ENCODE peak calls at places on chromosomes 13 and 19, in six cellular contexts. N is mesendoderm, H is H1, B is adrenal gland, M is prostate gland, R is GM23248. K is an unnamed sample. For H3K4me1, the result is how much of the 10 kb centered on the place peaks cover.

GRCh38 chr13:22077205-22077683 is 406.4 kb downstream of the FGF9 start:
- DNase-seq in N (no peak), H (no peak), B (no peak), M (no peak), R (no peak), K (no peak)

GRCh38 chr13:51502206-51502651 is 49.4 kb upstream of the INTS6 start:
- DNase-seq in N (no peak), H (no peak), B (no peak), M (no peak), R (peak), K (no peak)

GRCh38 chr19:35030257-35031071 is at the start of gene SCN1B:
- DNase-seq in N (peak), H (no peak), B (peak), M (no peak), R (peak), K (peak)

GRCh38 chr13:36385471-36385870 is 39.3 kb upstream of the SPART start:
- DNase-seq in N (no peak), H (no peak), B (no peak), M (no peak), R (peak), K (no peak)

GRCh38 chr13:48154671-48155070 is 59.8 kb upstream of the MED4 start:
- DNase-seq in N (no peak), H (no peak), B (no peak), M (no peak), R (no peak), K (no peak)

GRCh38 chr19:7860902-7861618 is 13.1 kb downstream of the PRR36 start:
- DNase-seq in N (no peak), H (no peak), B (no peak), M (no peak), R (no peak), K (no peak)

GRCh38 chr13:45162821-45163220 is 38.0 kb downstream of the KCTD4 start:
- DNase-seq in N (no peak), H (no peak), B (no peak), M (no peak), R (peak), K (no peak)

GRCh38 chr13:48750588-48751383 is 97.1 kb downstream of the CYSLTR2 start:
- DNase-seq in N (no peak), H (no peak), B (peak), M (no peak), R (peak), K (no peak)

GRCh38 chr13:109673477-109673876 is 112.9 kb downstream of the IRS2 start:
- DNase-seq in N (no peak), H (no peak), B (no peak), M (no peak), R (no peak), K (no peak)

GRCh38 chr19:15379996-15380647 is 535 bp upstream of the AKAP8 start:
- DNase-seq in N (peak), H (peak), B (peak), M (peak), R (peak), K (no peak)

GRCh38 chr19:33449799-33450198 is 71.8 kb downstream of the PEPD start:
- DNase-seq in N (no peak), H (no peak), B (no peak), M (no peak), R (no peak), K (peak)

GRCh38 chr13:27327633-27328032 is 57.0 kb downstream of the RASL11A start:
- DNase-seq in N (no peak), H (no peak), B (no peak), M (no peak), R (no peak), K (no peak)

GRCh38 chr19:11346104-11346940 is at the start of the genes CCDC159 and TMEM205:
- DNase-seq in N (peak), H (peak), B (peak), M (peak), R (peak), K (peak)

GRCh38 chr13:112814905-112815585 is 125.2 kb downstream of the ATP11A start:
- DNase-seq in N (no peak), H (no peak), B (peak), M (no peak), R (peak), K (no peak)

GRCh38 chr13:91721413-91721812 is 323.0 kb downstream of the GPC5 start:
- DNase-seq in N (no peak), H (no peak), B (no peak), M (no peak), R (no peak), K (no peak)

GRCh38 chr19:51079486-51080110 is 3.1 kb downstream of the KLK14 start:
- DNase-seq in N (no peak), H (no peak), B (no peak), M (no peak), R (no peak), K (no peak)

GRCh38 chr19:5839312-5840017 is at the start of gene FUT6:
- DNase-seq in N (no peak), H (no peak), B (no peak), M (no peak), R (no peak), K (no peak)

GRCh38 chr13:69828527-69828926 is 279.1 kb upstream of the ATXN8OS start:
- DNase-seq in N (peak), H (no peak), B (no peak), M (no peak), R (no peak), K (no peak)

GRCh38 chr13:33213797-33214196 is 71.8 kb downstream of the STARD13 start:
- DNase-seq in N (no peak), H (no peak), B (no peak), M (peak), R (peak), K (no peak)

GRCh38 chr13:33219926-33220325 is 65.6 kb downstream of the STARD13 start:
- DNase-seq in N (no peak), H (no peak), B (no peak), M (no peak), R (no peak), K (no peak)

GRCh38 chr13:33217256-33217655 is 68.3 kb downstream of the STARD13 start:
- DNase-seq in N (no peak), H (no peak), B (no peak), M (no peak), R (no peak), K (no peak)

GRCh38 chr13:33218020-33218419 is 67.5 kb downstream of the STARD13 start:
- DNase-seq in N (peak), H (no peak), B (no peak), M (no peak), R (peak), K (no peak)

DNA sequence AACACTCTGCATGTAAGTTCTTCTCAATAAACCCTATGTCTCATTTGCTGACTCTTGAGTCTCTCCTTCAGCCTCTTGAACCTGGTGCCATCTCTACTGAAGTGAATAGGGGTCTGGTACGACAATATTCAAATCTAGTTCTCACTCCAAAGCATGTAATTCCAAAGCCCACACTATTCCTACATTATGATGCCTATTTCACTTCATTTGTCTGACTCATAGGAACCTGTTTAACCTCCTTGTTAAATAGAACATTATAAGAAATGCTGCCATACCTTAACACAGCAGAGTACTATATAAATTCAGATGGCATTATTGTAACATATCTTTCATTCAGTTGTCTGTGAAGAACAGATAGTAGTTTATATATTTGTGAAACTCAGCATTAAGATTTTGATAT is 67.1 kb downstream of the STARD13 start:
- DNase-seq in N (no peak), H (no peak), B (no peak), M (no peak), R (no peak), K (no peak)
- H3K4me1 ChIP-seq in N (under half), H (under half), B (under half), M (under half), R (under half), K (under half)

GRCh38 chr19:1259206-1259872 is 9.8 kb upstream of the CIRBP start:
- DNase-seq in N (peak), H (no peak), B (peak), M (peak), R (peak), K (no peak)

GRCh38 chr19:1258707-1259205 is 10.4 kb downstream of the MIDN start:
- DNase-seq in N (no peak), H (no peak), B (no peak), M (no peak), R (peak), K (no peak)

GRCh38 chr19:1256646-1257474 is 8.5 kb downstream of the MIDN start:
- DNase-seq in N (no peak), H (no peak), B (no peak), M (no peak), R (peak), K (no peak)

GRCh38 chr19:1258161-1258492 is 9.7 kb downstream of the MIDN start:
- DNase-seq in N (no peak), H (no peak), B (no peak), M (no peak), R (no peak), K (no peak)

DNA sequence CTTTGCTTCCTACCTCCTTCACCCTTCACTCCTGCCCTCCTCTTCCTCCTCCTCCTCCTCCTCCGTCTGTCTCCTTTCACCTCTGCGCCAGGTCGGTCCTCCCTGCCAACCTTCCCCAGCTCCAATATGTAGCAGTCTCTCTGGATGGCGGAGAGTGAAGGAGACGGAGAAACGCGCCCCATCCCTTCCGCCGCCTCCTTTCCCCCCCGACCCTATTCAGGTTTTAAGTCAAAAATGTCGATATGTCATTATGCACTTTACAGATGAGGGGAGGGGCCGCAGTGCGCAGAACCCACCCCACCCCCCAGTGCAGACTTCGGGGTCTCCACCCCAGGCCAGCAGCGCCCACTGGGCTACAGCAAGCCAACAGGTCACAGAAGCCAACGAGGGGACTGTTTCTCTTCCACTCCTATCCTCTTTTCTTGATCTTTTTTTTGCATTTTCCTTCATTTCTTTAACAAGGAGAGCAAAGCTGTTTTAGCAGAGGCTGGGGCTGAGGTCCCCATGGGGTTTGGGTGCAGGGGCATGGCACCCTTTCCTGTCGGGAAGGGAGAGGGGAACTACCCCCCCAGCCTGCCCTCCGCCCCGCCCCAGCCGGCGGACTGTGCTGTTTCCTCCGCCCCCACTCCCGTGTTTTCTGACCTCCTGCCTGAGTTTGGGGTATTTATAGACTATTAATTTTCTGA is 9.2 kb downstream of the MIDN start:
- DNase-seq in N (no peak), H (no peak), B (no peak), M (no peak), R (peak), K (no peak)
- H3K4me1 ChIP-seq in N (under half), H (under half), B (half or more), M (half or more), R (half or more), K (under half)

DNA sequence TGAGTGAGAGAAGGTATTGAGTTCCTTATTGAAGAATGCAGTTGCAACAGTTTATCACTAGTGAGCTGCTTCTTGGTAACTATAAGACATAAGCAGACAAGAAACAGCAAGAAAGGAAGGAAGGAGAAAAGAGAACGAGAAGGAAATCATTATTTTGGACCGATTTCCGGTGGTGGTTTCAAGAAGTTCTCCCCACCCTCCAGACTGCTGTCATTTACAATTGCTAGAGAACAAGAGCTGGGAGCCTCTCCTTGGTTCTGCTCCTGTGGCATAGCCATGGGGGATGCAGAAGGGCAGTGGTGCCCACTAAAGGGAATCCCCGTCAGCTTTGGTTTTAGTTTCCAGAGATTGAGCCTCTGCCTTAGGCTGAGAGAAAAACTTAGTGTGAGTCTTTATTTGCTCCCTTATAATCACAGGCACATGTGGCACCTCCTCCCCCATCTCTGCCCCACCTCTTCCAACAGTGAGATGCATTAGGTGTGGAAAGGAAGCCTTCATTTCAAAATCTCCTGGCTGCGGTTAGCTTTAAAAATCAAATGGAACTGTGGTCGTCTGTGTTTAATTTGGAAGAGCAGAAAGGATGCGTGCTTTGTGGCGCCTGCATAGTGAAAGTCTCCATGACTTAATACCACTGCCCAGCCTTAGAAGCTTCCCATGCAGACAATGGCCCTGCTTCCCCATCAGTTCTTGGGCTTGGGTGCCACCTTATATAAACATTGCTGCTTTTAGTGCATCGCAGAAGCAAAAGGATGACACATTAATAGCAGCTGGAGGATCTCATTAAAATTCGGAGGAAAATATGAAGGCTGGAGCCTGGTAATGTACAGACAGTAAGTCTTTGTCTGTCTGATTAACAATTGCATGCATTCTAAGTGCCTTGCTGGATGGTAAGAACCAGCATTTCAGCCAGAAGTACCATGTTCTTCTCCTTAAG is 25.0 kb downstream of the LRCH1 start:
- DNase-seq in N (no peak), H (no peak), B (no peak), M (no peak), R (peak), K (no peak)
- H3K4me1 ChIP-seq in N (under half), H (under half), B (under half), M (under half), R (under half), K (under half)

GRCh38 chr19:43763473-43763939 is 8.7 kb upstream of the SMG9 start:
- DNase-seq in N (no peak), H (no peak), B (peak), M (no peak), R (peak), K (peak)
- H3K4me1 ChIP-seq in N (under half), H (under half), B (under half), M (under half), R (half or more), K (under half)

GRCh38 chr13:32243695-32244094 is 71.5 kb downstream of the ZAR1L start:
- DNase-seq in N (no peak), H (no peak), B (no peak), M (no peak), R (no peak), K (no peak)

GRCh38 chr13:32245555-32245954 is 69.6 kb downstream of the ZAR1L start:
- DNase-seq in N (no peak), H (no peak), B (no peak), M (no peak), R (no peak), K (no peak)

GRCh38 chr13:32248789-32249188 is 66.4 kb downstream of the ZAR1L start:
- DNase-seq in N (no peak), H (no peak), B (no peak), M (no peak), R (no peak), K (no peak)

GRCh38 chr13:32247887-32248286 is 67.3 kb downstream of the ZAR1L start:
- DNase-seq in N (no peak), H (no peak), B (no peak), M (no peak), R (no peak), K (no peak)

GRCh38 chr13:32246468-32246867 is 68.7 kb downstream of the ZAR1L start:
- DNase-seq in N (peak), H (peak), B (peak), M (peak), R (peak), K (peak)
- H3K4me1 ChIP-seq in N (under half), H (under half), B (under half), M (under half), R (under half), K (under half)

GRCh38 chr13:99857738-99858137 is 113.8 kb downstream of the ZIC5 start:
- DNase-seq in N (no peak), H (no peak), B (no peak), M (no peak), R (no peak), K (no peak)
- H3K4me1 ChIP-seq in N (under half), H (under half), B (under half), M (under half), R (under half), K (under half)

GRCh38 chr19:44738603-44739585 is 9.6 kb upstream of the BCL3 start:
- DNase-seq in N (no peak), H (no peak), B (no peak), M (no peak), R (peak), K (no peak)
- H3K4me1 ChIP-seq in N (under half), H (under half), B (under half), M (under half), R (half or more), K (under half)

DNA sequence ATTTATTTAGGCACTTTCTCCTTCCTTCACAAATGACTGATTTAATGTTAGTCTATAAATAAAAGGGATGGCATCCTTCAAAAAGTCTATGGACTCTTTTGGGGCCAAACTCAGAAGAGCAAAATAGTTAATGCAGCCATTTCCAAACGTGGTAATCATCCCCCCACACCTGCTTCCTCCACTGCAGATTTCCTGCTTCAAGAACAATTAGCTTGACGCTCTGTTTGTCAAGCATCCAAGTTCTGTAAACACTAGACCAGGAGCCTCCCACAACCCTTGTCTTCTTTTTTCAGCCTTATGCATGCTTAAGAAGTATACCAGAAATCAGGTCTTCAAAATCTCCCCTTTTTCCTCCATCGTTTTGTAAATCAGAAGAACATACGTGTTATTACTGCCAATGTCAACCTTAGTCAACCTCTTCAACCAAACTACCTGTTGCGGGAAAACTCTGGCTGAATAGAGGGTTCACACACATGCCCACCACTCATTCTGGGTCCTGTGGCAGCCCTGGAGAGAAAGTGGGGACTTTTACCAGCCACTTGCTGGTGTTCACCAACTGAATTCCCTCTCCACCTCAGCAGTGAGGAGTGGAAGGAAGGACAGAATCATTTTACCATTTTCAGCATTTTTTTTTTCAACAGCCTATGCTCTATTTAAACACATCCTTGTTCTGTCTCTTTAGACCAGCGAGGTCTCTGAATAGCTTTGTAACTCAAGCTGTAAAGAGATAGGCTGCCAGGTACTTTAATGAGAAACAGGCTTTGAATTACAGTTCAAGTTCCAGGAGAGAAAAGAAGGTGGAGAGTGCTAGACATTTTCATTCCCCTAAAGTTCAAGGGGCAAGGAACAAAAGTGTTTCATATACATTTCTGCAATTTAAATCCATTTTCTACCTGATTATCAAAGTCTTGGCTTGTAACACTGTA is 39.1 kb downstream of the EFNB2 start:
- DNase-seq in N (no peak), H (no peak), B (no peak), M (no peak), R (no peak), K (no peak)
- H3K4me1 ChIP-seq in N (under half), H (under half), B (under half), M (under half), R (under half), K (under half)

DNA sequence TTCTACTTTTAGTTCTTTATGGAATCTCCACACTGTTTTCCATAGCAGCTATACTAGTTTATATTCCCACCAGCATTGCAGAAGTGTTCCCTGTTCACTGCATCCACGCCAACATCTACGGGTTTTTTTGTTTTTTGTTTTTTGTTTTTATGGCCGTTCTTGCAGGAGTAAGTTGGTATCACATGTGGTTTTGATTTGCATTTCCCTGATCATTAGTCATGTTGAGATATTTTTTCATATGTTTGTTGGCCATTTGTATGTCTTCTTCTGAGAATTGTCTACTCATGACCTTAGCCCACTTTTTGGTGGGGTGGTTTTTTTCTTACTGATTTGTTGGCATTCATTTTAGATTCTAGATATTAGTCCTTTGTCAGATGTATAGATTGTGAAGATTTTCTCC is 89.7 kb downstream of the FRY start:
- DNase-seq in N (no peak), H (no peak), B (no peak), M (no peak), R (peak), K (no peak)
- H3K4me1 ChIP-seq in N (under half), H (under half), B (under half), M (under half), R (under half), K (under half)

GRCh38 chr13:28467034-28467433 is 27.9 kb downstream of the FLT1 start:
- DNase-seq in N (peak), H (no peak), B (no peak), M (no peak), R (no peak), K (no peak)
- H3K4me1 ChIP-seq in N (under half), H (under half), B (under half), M (under half), R (under half), K (under half)

K was measured in aorta.